ENCODE peak calls at places on chromosomes 13 and 19, in four cellular contexts. O is H9, N is IMR-90, U is mesendoderm. I is an unnamed sample.

GRCh38 chr13:29503041-29503837 is 92.2 kb downstream of the SLC7A1 start:
- DNase-seq in N (peak), O (peak), U (peak), I (peak)

GRCh38 chr19:3605361-3605760 is 1.3 kb downstream of the TBXA2R start:
- DNase-seq in N (no peak), U (no peak), O (no peak), I (no peak)

GRCh38 chr19:40733149-40733548 is 16.2 kb downstream of the ITPKC start:
- DNase-seq in O (no peak), U (no peak), N (no peak), I (no peak)

GRCh38 chr13:21901772-21902708 is 231.2 kb downstream of the FGF9 start:
- DNase-seq in U (no peak), O (peak), N (peak), I (no peak)

GRCh38 chr19:44878119-44878865 is 12.8 kb upstream of the TOMM40 start:
- DNase-seq in N (no peak), U (no peak), O (no peak), I (no peak)

GRCh38 chr13:40629678-40630384 is 36.6 kb downstream of the FOXO1 start:
- DNase-seq in U (no peak), O (no peak), N (no peak), I (no peak)

GRCh38 chr13:114173261-114173660 is 5.8 kb upstream of the CFAP97D2 start:
- DNase-seq in N (peak), U (no peak), O (no peak), I (no peak)

GRCh38 chr13:99359493-99359892 is 52.3 kb upstream of the GPR183 start:
- DNase-seq in U (no peak), N (no peak), O (no peak), I (peak)

GRCh38 chr19:50358483-50359431 is 6.7 kb downstream of the NAPSA start:
- DNase-seq in O (no peak), N (peak), U (no peak), I (no peak)

GRCh38 chr19:55809381-55810058 is 22.3 kb downstream of the NLRP11 start:
- DNase-seq in U (peak), N (peak), O (peak), I (peak)

GRCh38 chr13:111095031-111095840 is 19.9 kb upstream of the ARHGEF7 start:
- DNase-seq in U (no peak), N (no peak), O (no peak), I (no peak)

GRCh38 chr13:45403081-45403480 is 15.1 kb downstream of the SLC25A30 start:
- DNase-seq in O (no peak), U (no peak), N (no peak), I (no peak)

GRCh38 chr13:29921542-29921941 is 71.1 kb upstream of the UBL3 start:
- DNase-seq in U (no peak), N (no peak), O (no peak), I (no peak)

GRCh38 chr13:71378992-71379905 is 487.8 kb downstream of the DACH1 start:
- DNase-seq in O (no peak), N (no peak), U (peak), I (no peak)

GRCh38 chr19:56707821-56708220 is 36.3 kb upstream of the ZNF835 start:
- DNase-seq in N (no peak), O (no peak), U (no peak), I (no peak)

GRCh38 chr19:3440082-3440481 is 40.2 kb downstream of the SMIM24 start:
- DNase-seq in N (no peak), O (peak), U (peak), I (peak)

GRCh38 chr13:44455781-44456180 is 82.2 kb downstream of the SERP2 start:
- DNase-seq in N (no peak), U (no peak), O (no peak), I (no peak)

GRCh38 chr19:844300-844971 is 3.6 kb downstream of the PRTN3 start:
- DNase-seq in N (no peak), O (no peak), U (no peak), I (no peak)

GRCh38 chr19:33404506-33404905 is 31.0 kb downstream of the CEBPG start:
- DNase-seq in U (no peak), O (no peak), N (no peak), I (no peak)

GRCh38 chr13:84433024-84433423 is 550.8 kb upstream of the SLITRK1 start:
- DNase-seq in U (no peak), N (peak), O (no peak), I (no peak)

GRCh38 chr19:18029617-18030338 is 21.8 kb downstream of the ARRDC2 start:
- DNase-seq in U (no peak), N (peak), O (no peak), I (no peak)

GRCh38 chr19:49149652-49150105 is 5.5 kb downstream of the HRC start:
- DNase-seq in O (peak), U (peak), N (peak), I (peak)

GRCh38 chr19:16829822-16830289 is 658 bp downstream of the SIN3B start:
- DNase-seq in O (no peak), U (no peak), N (no peak), I (no peak)

GRCh38 chr13:31625115-31625514 is 114.2 kb upstream of the RXFP2 start:
- DNase-seq in N (no peak), O (no peak), U (peak), I (no peak)

GRCh38 chr13:31631071-31631470 is 108.3 kb upstream of the RXFP2 start:
- DNase-seq in N (no peak), O (peak), U (peak), I (no peak)

GRCh38 chr13:31631716-31632115 is 107.6 kb upstream of the RXFP2 start:
- DNase-seq in N (no peak), U (peak), O (no peak), I (no peak)

GRCh38 chr13:31627097-31627496 is 112.2 kb upstream of the RXFP2 start:
- DNase-seq in U (no peak), O (no peak), N (peak), I (no peak)

GRCh38 chr13:31629085-31629785 is 110.1 kb upstream of the RXFP2 start:
- DNase-seq in U (no peak), O (no peak), N (peak), I (no peak)
- H4K5ac ChIP-seq in U (no peak), O (no peak), N (no peak), I (no peak)

GRCh38 chr13:62631124-62631523 is 1215.5 kb upstream of the PCDH20 start:
- DNase-seq in N (no peak), U (no peak), O (no peak), I (no peak)

GRCh38 chr13:62633448-62633847 is 1217.8 kb upstream of the PCDH20 start:
- DNase-seq in N (no peak), U (no peak), O (no peak), I (no peak)

GRCh38 chr13:62627226-62627625 is 1211.6 kb upstream of the PCDH20 start:
- DNase-seq in N (no peak), U (no peak), O (peak), I (no peak)

GRCh38 chr13:62629618-62630017 is 1214.0 kb upstream of the PCDH20 start:
- DNase-seq in N (no peak), U (no peak), O (no peak), I (no peak)

GRCh38 chr13:62631614-62632013 is 1216.0 kb upstream of the PCDH20 start:
- DNase-seq in O (no peak), U (no peak), N (peak), I (no peak)
- H4K5ac ChIP-seq in O (no peak), U (no peak), N (no peak), I (no peak)

GRCh38 chr19:30521937-30522336 is 149.8 kb downstream of the ZNF536 start:
- DNase-seq in O (no peak), N (no peak), U (no peak), I (no peak)
- H4K5ac ChIP-seq in O (no peak), N (no peak), U (no peak), I (no peak)

GRCh38 chr19:42961119-42961518 is 24.1 kb upstream of the PSG7 start:
- DNase-seq in O (no peak), N (no peak), U (no peak), I (no peak)
- H4K5ac ChIP-seq in O (no peak), N (no peak), U (no peak), I (no peak)

DNA sequence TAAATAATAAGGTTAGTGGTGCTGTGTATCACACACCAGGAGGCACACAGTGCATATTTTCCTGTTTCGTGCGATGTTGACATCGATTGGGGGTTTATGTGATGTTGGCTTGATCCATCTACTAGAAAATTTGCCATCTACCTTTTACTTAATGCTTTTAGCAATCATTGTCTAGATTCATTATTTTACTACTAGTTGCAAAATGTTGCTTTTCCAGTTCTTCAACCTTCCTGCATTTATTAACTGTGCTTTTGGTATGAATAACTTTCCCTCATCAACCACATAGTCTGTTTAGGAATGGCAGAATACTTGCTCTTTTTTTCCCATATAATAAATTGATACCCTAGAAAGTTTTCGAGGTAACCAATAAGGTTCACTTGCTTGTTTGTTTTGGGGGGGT is 17.5 kb downstream of the C13orf42 start:
- DNase-seq in O (no peak), N (no peak), U (no peak), I (no peak)
- H4K5ac ChIP-seq in O (no peak), N (no peak), U (no peak), I (no peak)

I was measured in H1.